ENCODE peak calls at places on chromosomes 11 and 22, in four cellular contexts. One of them, this sample, is unnamed.

GRCh38 chr22:22478450-22478849 is 30.1 kb downstream of the ZNF280B start:
- DNase-seq in activated CD8-positive, alpha-beta memory T cell treated with anti-CD3 and anti-CD28 coated beads for 48 hours: no peak
- DNase-seq in ascending aorta: no peak
- DNase-seq in activated CD4-positive, alpha-beta T cell treated with anti-CD3 and anti-CD28 coated beads, Interleukin-2, amount 50 U/mL, for 1 hour: no peak
- DNase-seq in this sample: no peak

GRCh38 chr11:42077794-42078193 is 618.3 kb upstream of the LRRC4C start:
- DNase-seq in activated CD4-positive, alpha-beta T cell treated with anti-CD3 and anti-CD28 coated beads, Interleukin-2, amount 50 U/mL, for 1 hour: no peak
- DNase-seq in ascending aorta: no peak
- DNase-seq in activated CD8-positive, alpha-beta memory T cell treated with anti-CD3 and anti-CD28 coated beads for 48 hours: no peak
- DNase-seq in this sample: no peak

GRCh38 chr11:11769362-11769761 is 72.4 kb upstream of the USP47 start:
- DNase-seq in activated CD8-positive, alpha-beta memory T cell treated with anti-CD3 and anti-CD28 coated beads for 48 hours: no peak
- DNase-seq in activated CD4-positive, alpha-beta T cell treated with anti-CD3 and anti-CD28 coated beads, Interleukin-2, amount 50 U/mL, for 1 hour: no peak
- DNase-seq in ascending aorta: no peak
- DNase-seq in this sample: no peak

GRCh38 chr11:69652999-69653398 is 12.0 kb downstream of the CCND1 start:
- DNase-seq in ascending aorta: no peak
- DNase-seq in activated CD8-positive, alpha-beta memory T cell treated with anti-CD3 and anti-CD28 coated beads for 48 hours: no peak
- DNase-seq in activated CD4-positive, alpha-beta T cell treated with anti-CD3 and anti-CD28 coated beads, Interleukin-2, amount 50 U/mL, for 1 hour: no peak
- DNase-seq in this sample: no peak

GRCh38 chr11:134332189-134332631 is 422 bp downstream of the GLB1L2 start:
- DNase-seq in activated CD8-positive, alpha-beta memory T cell treated with anti-CD3 and anti-CD28 coated beads for 48 hours: no peak
- DNase-seq in ascending aorta: no peak
- DNase-seq in activated CD4-positive, alpha-beta T cell treated with anti-CD3 and anti-CD28 coated beads, Interleukin-2, amount 50 U/mL, for 1 hour: no peak
- DNase-seq in this sample: no peak

GRCh38 chr22:40200795-40201194 is 23.1 kb downstream of the TNRC6B start:
- DNase-seq in activated CD8-positive, alpha-beta memory T cell treated with anti-CD3 and anti-CD28 coated beads for 48 hours: no peak
- DNase-seq in ascending aorta: no peak
- DNase-seq in activated CD4-positive, alpha-beta T cell treated with anti-CD3 and anti-CD28 coated beads, Interleukin-2, amount 50 U/mL, for 1 hour: no peak
- DNase-seq in this sample: no peak

GRCh38 chr11:124543145-124543544 is 309 bp downstream of the OR8B12 start:
- DNase-seq in activated CD4-positive, alpha-beta T cell treated with anti-CD3 and anti-CD28 coated beads, Interleukin-2, amount 50 U/mL, for 1 hour: no peak
- DNase-seq in activated CD8-positive, alpha-beta memory T cell treated with anti-CD3 and anti-CD28 coated beads for 48 hours: no peak
- DNase-seq in ascending aorta: no peak
- DNase-seq in this sample: no peak

GRCh38 chr11:58928691-58929090 is 10.6 kb upstream of the GLYATL1 start:
- DNase-seq in ascending aorta: no peak
- DNase-seq in activated CD8-positive, alpha-beta memory T cell treated with anti-CD3 and anti-CD28 coated beads for 48 hours: no peak
- DNase-seq in activated CD4-positive, alpha-beta T cell treated with anti-CD3 and anti-CD28 coated beads, Interleukin-2, amount 50 U/mL, for 1 hour: no peak
- DNase-seq in this sample: no peak

GRCh38 chr11:10916674-10917073 is 58.8 kb upstream of the ZBED5 start:
- DNase-seq in ascending aorta: no peak
- DNase-seq in activated CD4-positive, alpha-beta T cell treated with anti-CD3 and anti-CD28 coated beads, Interleukin-2, amount 50 U/mL, for 1 hour: no peak
- DNase-seq in activated CD8-positive, alpha-beta memory T cell treated with anti-CD3 and anti-CD28 coated beads for 48 hours: no peak
- DNase-seq in this sample: no peak

GRCh38 chr22:42366815-42367581 is 65.2 kb downstream of the NFAM1 start:
- DNase-seq in activated CD4-positive, alpha-beta T cell treated with anti-CD3 and anti-CD28 coated beads, Interleukin-2, amount 50 U/mL, for 1 hour: no peak
- DNase-seq in activated CD8-positive, alpha-beta memory T cell treated with anti-CD3 and anti-CD28 coated beads for 48 hours: no peak
- DNase-seq in ascending aorta: no peak
- DNase-seq in this sample: no peak

GRCh38 chr11:114129699-114130659 is 70.5 kb downstream of the ZBTB16 start:
- DNase-seq in activated CD4-positive, alpha-beta T cell treated with anti-CD3 and anti-CD28 coated beads, Interleukin-2, amount 50 U/mL, for 1 hour: no peak
- DNase-seq in ascending aorta: no peak
- DNase-seq in activated CD8-positive, alpha-beta memory T cell treated with anti-CD3 and anti-CD28 coated beads for 48 hours: no peak
- DNase-seq in this sample: no peak

GRCh38 chr22:36610056-36610455 is 81.1 kb upstream of the EIF3D start:
- DNase-seq in ascending aorta: no peak
- DNase-seq in activated CD4-positive, alpha-beta T cell treated with anti-CD3 and anti-CD28 coated beads, Interleukin-2, amount 50 U/mL, for 1 hour: no peak
- DNase-seq in activated CD8-positive, alpha-beta memory T cell treated with anti-CD3 and anti-CD28 coated beads for 48 hours: no peak
- DNase-seq in this sample: no peak

GRCh38 chr11:4464216-4465159 is 15.4 kb downstream of the OR52K2 start:
- DNase-seq in ascending aorta: no peak
- DNase-seq in activated CD4-positive, alpha-beta T cell treated with anti-CD3 and anti-CD28 coated beads, Interleukin-2, amount 50 U/mL, for 1 hour: no peak
- DNase-seq in activated CD8-positive, alpha-beta memory T cell treated with anti-CD3 and anti-CD28 coated beads for 48 hours: no peak
- DNase-seq in this sample: no peak

GRCh38 chr22:19522190-19522880 is 1.9 kb downstream of the CLDN5 start:
- DNase-seq in ascending aorta: peak; percentile 55
- DNase-seq in activated CD4-positive, alpha-beta T cell treated with anti-CD3 and anti-CD28 coated beads, Interleukin-2, amount 50 U/mL, for 1 hour: no peak
- DNase-seq in activated CD8-positive, alpha-beta memory T cell treated with anti-CD3 and anti-CD28 coated beads for 48 hours: no peak
- DNase-seq in this sample: no peak

GRCh38 chr22:26134654-26135330 is 34.5 kb upstream of the SEZ6L start:
- DNase-seq in ascending aorta: no peak
- DNase-seq in activated CD8-positive, alpha-beta memory T cell treated with anti-CD3 and anti-CD28 coated beads for 48 hours: no peak
- DNase-seq in activated CD4-positive, alpha-beta T cell treated with anti-CD3 and anti-CD28 coated beads, Interleukin-2, amount 50 U/mL, for 1 hour: no peak
- DNase-seq in this sample: no peak

This sample was measured in mesothelial cell of epicardium.